ENCODE peak calls at places on chromosomes 4 and X, in seven cellular contexts. R is spleen, Z is testis, Y is heart left ventricle, W is upper lobe of left lung, Q is thyroid gland, T is tibial nerve. K is an unnamed sample.

GRCh38 chrX:121975666-121976065 is 928.3 kb downstream of the GLUD2 start:
- DNase-seq in Z (no peak), W (no peak), R (no peak), Q (no peak), T (no peak), Y (no peak), K (no peak)

GRCh38 chrX:8179653-8180052 is 8.6 kb upstream of the VCX2 start:
- DNase-seq in W (no peak), Y (no peak), Z (no peak), Q (no peak), T (no peak), R (no peak), K (no peak)

GRCh38 chrX:18441780-18442367 is 16.5 kb downstream of the CDKL5 start:
- DNase-seq in T (no peak), Q (no peak), R (no peak), Y (no peak), Z (no peak), W (no peak), K (no peak)

GRCh38 chrX:103362504-103362903 is 6.2 kb downstream of the TCEAL9 start:
- DNase-seq in Y (no peak), Q (no peak), T (no peak), Z (no peak), R (no peak), W (no peak), K (no peak)

GRCh38 chr4:132587626-132588025 is 561.5 kb upstream of the PCDH10 start:
- DNase-seq in Y (no peak), Z (no peak), T (no peak), R (no peak), W (no peak), Q (no peak), K (no peak)

GRCh38 chr4:105714071-105714521 is 5.5 kb downstream of the GSTCD start:
- DNase-seq in W (no peak), R (no peak), Y (no peak), Z (no peak), T (no peak), Q (no peak), K (no peak)

GRCh38 chr4:8882239-8882638 is 10.6 kb upstream of the HMX1 start:
- DNase-seq in Q (no peak), W (no peak), Z (no peak), R (no peak), Y (no peak), T (no peak), K (no peak)

GRCh38 chrX:154349359-154349935 is 25.0 kb downstream of the FLNA start:
- DNase-seq in Q (no peak), Y (peak; percentile 32), W (no peak), Z (no peak), T (no peak), R (no peak), K (no peak)

GRCh38 chrX:69630147-69630546 is 14.2 kb downstream of the EDA start:
- DNase-seq in T (no peak), Q (no peak), R (no peak), W (no peak), Z (no peak), Y (no peak), K (no peak)

GRCh38 chrX:137573356-137574101 is 7.6 kb downstream of the ZIC3 start:
- DNase-seq in Q (no peak), R (no peak), Y (no peak), T (no peak), Z (no peak), W (no peak), K (no peak)

GRCh38 chrX:29478336-29479069 is 736.9 kb upstream of the MAGEB2 start:
- DNase-seq in Z (peak; percentile 41), W (no peak), Q (no peak), T (no peak), R (no peak), Y (no peak), K (peak; percentile 6)

GRCh38 chr4:85778809-85779124 is 303.8 kb downstream of the ARHGAP24 start:
- DNase-seq in Y (no peak), W (no peak), Q (no peak), Z (no peak), R (no peak), T (no peak), K (no peak)
- TF ChIP-seq POLR2A in Y (no peak), W (no peak), Q (no peak), Z (no peak), R (no peak), T (no peak), K (no peak)

GRCh38 chr4:112515278-112516075 is 503 bp downstream of the NEUROG2 start:
- DNase-seq in T (no peak), R (no peak), Q (peak; percentile 32), W (no peak), Y (no peak), Z (peak; percentile 30), K (peak; percentile 35)
- TF ChIP-seq POLR2A in T (no peak), R (no peak), Q (no peak), W (no peak), Y (no peak), Z (no peak), K (no peak)

DNA sequence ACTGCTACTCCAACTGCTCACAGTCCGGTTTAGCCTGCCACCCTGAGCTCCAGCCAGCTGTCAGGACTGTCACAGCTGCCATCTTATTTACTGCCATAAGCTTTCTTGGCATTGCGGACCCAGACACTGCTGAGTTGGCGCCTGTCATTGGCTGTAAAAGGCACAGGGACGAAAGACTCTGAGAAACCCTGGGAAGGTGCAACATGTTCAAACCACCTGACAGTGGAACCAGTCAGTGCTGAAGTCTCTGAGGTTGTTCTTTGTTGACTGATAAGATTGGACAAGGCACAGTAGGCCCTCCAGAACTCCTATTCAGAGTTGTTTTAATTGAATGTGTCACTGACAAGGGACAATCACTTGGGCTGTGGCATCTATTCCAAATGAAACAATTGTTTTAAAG is 927.9 kb downstream of the STPG2 start:
- DNase-seq in Y (no peak), Z (no peak), W (no peak), R (no peak), T (no peak), Q (no peak), K (no peak)
- TF ChIP-seq POLR2A in Y (no peak), Z (no peak), W (no peak), R (no peak), T (no peak), Q (no peak), K (no peak)

DNA sequence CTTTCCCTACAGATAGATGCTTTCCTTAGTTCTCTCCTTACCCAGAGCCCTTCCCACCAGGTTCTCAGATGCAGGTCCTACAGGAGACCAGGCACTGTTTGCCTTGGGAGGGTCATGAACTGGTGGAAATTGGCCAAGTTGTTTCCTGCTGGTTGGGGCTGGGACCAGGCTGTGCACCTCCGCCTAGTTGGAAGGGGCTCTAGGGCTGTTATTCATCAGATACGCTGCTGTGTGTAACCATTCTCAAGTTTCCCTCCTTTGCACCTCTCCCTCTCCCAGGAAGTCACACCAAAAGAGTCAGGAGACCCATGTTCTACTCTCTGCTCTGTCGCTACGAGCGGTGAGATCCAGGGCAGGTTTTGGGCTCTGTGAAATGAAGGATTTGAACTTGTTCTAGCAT is 11.9 kb upstream of the VSIG1 start:
- DNase-seq in Q (no peak), Y (no peak), W (no peak), Z (no peak), R (no peak), T (no peak), K (no peak)
- TF ChIP-seq POLR2A in Q (no peak), Y (no peak), W (no peak), Z (no peak), R (no peak), T (no peak), K (no peak)

GRCh38 chrX:1534321-1535168 is 2.4 kb downstream of the P2RY8 start:
- DNase-seq in R (peak; percentile 84), W (no peak), Y (no peak), Q (no peak), T (no peak), Z (no peak), K (no peak)
- TF ChIP-seq POLR2A in R (no peak), W (no peak), Y (no peak), Q (no peak), T (no peak), Z (no peak), K (no peak)

K was measured in H54.